ENCODE peak calls at places on chromosomes 16 and 17, in five cellular contexts. G is HT1080, H is SW 1271, P is heart right ventricle, S is NB4. K is an unnamed sample.

GRCh38 chr16:9135797-9136196 is 44.4 kb downstream of the HAPSTR1 start:
- DNase-seq in G (no peak), P (no peak), S (peak; percentile 63), H (no peak), K (no peak)

GRCh38 chr16:1351215-1351581 is 480 bp downstream of the TSR3 start:
- DNase-seq in S (no peak), H (no peak), G (no peak), P (no peak), K (no peak)

GRCh38 chr17:79089720-79090502 is 15.3 kb downstream of the ENGASE start:
- DNase-seq in G (no peak), P (no peak), H (no peak), S (no peak), K (no peak)

GRCh38 chr17:58965221-58965620 is 141.5 kb downstream of the TRIM37 start:
- DNase-seq in H (no peak), P (peak; percentile 9), G (no peak), S (no peak), K (no peak)

GRCh38 chr17:1142503-1143095 is 37.2 kb downstream of the ABR start:
- DNase-seq in G (no peak), S (no peak), P (no peak), H (no peak), K (no peak)

GRCh38 chr17:71329310-71330098 is 791.3 kb upstream of the SOX9 start:
- DNase-seq in G (no peak), P (no peak), S (no peak), H (no peak), K (no peak)

GRCh38 chr17:44083250-44083849 is 12.8 kb downstream of the G6PC3 start:
- DNase-seq in S (no peak), G (peak; percentile 34), P (no peak), H (no peak), K (no peak)

GRCh38 chr17:17032131-17032692 is 10.0 kb upstream of the MPRIP start:
- DNase-seq in H (no peak), P (peak; percentile 61), S (no peak), G (peak; percentile 82), K (no peak)

GRCh38 chr16:14565688-14566025 is 64.4 kb downstream of the PARN start:
- DNase-seq in H (no peak), S (no peak), G (no peak), P (no peak), K (no peak)

GRCh38 chr17:31439716-31440115 is 48.2 kb downstream of the RAB11FIP4 start:
- DNase-seq in S (no peak), G (no peak), P (no peak), H (no peak), K (no peak)

GRCh38 chr17:321386-321941 is 31.1 kb downstream of the RPH3AL start:
- DNase-seq in H (no peak), S (no peak), P (no peak), G (no peak), K (no peak)

GRCh38 chr17:80663783-80664206 is 119.2 kb downstream of the RPTOR start:
- DNase-seq in G (no peak), H (no peak), P (no peak), S (peak; percentile 43), K (no peak)

GRCh38 chr16:27650073-27650701 is 100.2 kb downstream of the KATNIP start:
- DNase-seq in G (no peak), S (no peak), P (no peak), H (no peak), K (no peak)

GRCh38 chr17:78719630-78720298 is 62.3 kb downstream of the CYTH1 start:
- DNase-seq in H (no peak), P (no peak), G (no peak), S (no peak), K (no peak)

GRCh38 chr16:49489686-49490320 is 116.2 kb downstream of the C16orf78 start:
- DNase-seq in S (no peak), H (no peak), P (no peak), G (no peak), K (no peak)

GRCh38 chr17:31448467-31449077 is 57.1 kb downstream of the RAB11FIP4 start:
- DNase-seq in P (no peak), G (peak; percentile 13), H (no peak), S (no peak), K (no peak)

GRCh38 chr16:56984639-56985038 is 4.7 kb upstream of the NLRC5 start:
- DNase-seq in S (no peak), H (no peak), G (no peak), P (no peak), K (no peak)

GRCh38 chr17:61209524-61209923 is 190.1 kb upstream of the TBX2 start:
- DNase-seq in H (no peak), P (no peak), G (no peak), S (no peak), K (no peak)

GRCh38 chr17:71071837-71072236 is 902.5 kb downstream of the KCNJ2 start:
- DNase-seq in S (peak; percentile 74), P (no peak), G (peak; percentile 98), H (peak; percentile 97), K (no peak)

GRCh38 chr16:47848481-47849109 is 307.2 kb downstream of the ABCC12 start:
- DNase-seq in S (no peak), G (no peak), P (no peak), H (no peak), K (no peak)

GRCh38 chr16:50425648-50426047 is 56.9 kb upstream of the BRD7 start:
- DNase-seq in P (no peak), S (peak; percentile 21), G (no peak), H (no peak), K (no peak)

GRCh38 chr17:8823279-8823678 is 24.1 kb upstream of the MFSD6L start:
- DNase-seq in S (no peak), P (no peak), G (no peak), H (no peak), K (no peak)

GRCh38 chr17:4599505-4600281 is 15.4 kb downstream of the SMTNL2 start:
- DNase-seq in G (no peak), S (no peak), P (no peak), H (no peak), K (no peak)

GRCh38 chr16:57062329-57062728 is 30.1 kb upstream of the CPNE2 start:
- DNase-seq in S (no peak), G (no peak), H (no peak), P (peak; percentile 41), K (no peak)

GRCh38 chr17:43528988-43529814 is 16.9 kb downstream of the ETV4 start:
- DNase-seq in S (no peak), P (no peak), H (no peak), G (no peak), K (no peak)

GRCh38 chr17:77842906-77843249 is 115.6 kb upstream of the TNRC6C start:
- DNase-seq in S (no peak), G (no peak), H (no peak), P (no peak), K (no peak)

GRCh38 chr17:19935169-19935568 is 42.5 kb downstream of the AKAP10 start:
- DNase-seq in G (no peak), P (no peak), S (no peak), H (no peak), K (no peak)

GRCh38 chr17:78977992-78978973 is 1.4 kb downstream of the LGALS3BP start:
- DNase-seq in S (no peak), P (no peak), H (no peak), G (no peak), K (no peak)

GRCh38 chr16:17520567-17520966 is 49.8 kb upstream of the XYLT1 start:
- DNase-seq in G (no peak), H (no peak), S (no peak), P (no peak), K (no peak)

GRCh38 chr17:17235212-17236174 is 1.5 kb downstream of the FLCN start:
- DNase-seq in P (no peak), G (peak; percentile 32), H (no peak), S (peak; percentile 25), K (no peak)

GRCh38 chr17:75697651-75698291 is 23.5 kb upstream of the ITGB4 start:
- DNase-seq in S (no peak), G (no peak), P (no peak), H (no peak), K (no peak)

GRCh38 chr16:49127103-49127502 is 154.5 kb downstream of the CBLN1 start:
- DNase-seq in G (no peak), P (no peak), H (no peak), S (peak; percentile 31), K (no peak)

GRCh38 chr17:50872710-50873424 is 6.7 kb upstream of the TOB1 start:
- DNase-seq in G (peak; percentile 45), S (peak; percentile 63), H (no peak), P (no peak), K (peak; percentile 95)

GRCh38 chr17:17718251-17718650 is 37.0 kb downstream of the RAI1 start:
- DNase-seq in S (no peak), G (no peak), H (no peak), P (no peak), K (no peak)

GRCh38 chr17:6507535-6507934 is 48.8 kb downstream of the PITPNM3 start:
- DNase-seq in G (peak; percentile 85), P (no peak), H (no peak), S (no peak), K (no peak)

GRCh38 chr16:57265850-57266530 is 18.5 kb downstream of the PLLP start:
- DNase-seq in P (peak; percentile 73), G (peak; percentile 32), S (no peak), H (no peak), K (no peak)

GRCh38 chr17:29014716-29015115 is 8.9 kb upstream of the SEZ6 start:
- DNase-seq in G (no peak), H (no peak), P (no peak), S (no peak), K (no peak)

GRCh38 chr17:75587718-75588545 is at the start of gene MYO15B:
- DNase-seq in H (no peak), P (peak; percentile 70), G (no peak), S (peak; percentile 87), K (peak; percentile 86)

GRCh38 chr16:89570342-89570923 is 5.1 kb upstream of the CPNE7 start:
- DNase-seq in H (no peak), P (no peak), S (no peak), G (no peak), K (no peak)

GRCh38 chr17:44854201-44854600 is 6.5 kb downstream of the HIGD1B start:
- DNase-seq in P (no peak), H (no peak), S (no peak), G (no peak), K (no peak)